ENCODE peak calls at places on chromosomes 4 and X, in seven cellular contexts. P is esophagus squamous epithelium, K is uterus, O is A549, H is IMR-90, M is heart left ventricle, B is right lobe of liver. R is an unnamed sample.

GRCh38 chrX:95885074-95885473 is 799.6 kb upstream of the DIAPH2 start:
- DNase-seq in O (no peak), K (no peak), B (peak), H (no peak), M (no peak), P (no peak), R (no peak)

GRCh38 chr4:82428969-82429727 is 1.1 kb downstream of the HNRNPDL start:
- DNase-seq in M (peak), P (peak), O (peak), B (peak), H (peak), K (peak), R (peak)

GRCh38 chr4:146222313-146222712 is 8.0 kb downstream of the REELD1 start:
- DNase-seq in K (no peak), O (no peak), P (no peak), H (peak), M (no peak), B (no peak), R (no peak)

GRCh38 chr4:73442275-73442674 is 6.3 kb downstream of the AFP start:
- DNase-seq in M (no peak), B (no peak), K (no peak), P (no peak), H (no peak), O (no peak), R (no peak)

GRCh38 chr4:143399113-143399949 is 62.7 kb downstream of the GAB1 start:
- DNase-seq in O (no peak), H (peak), P (no peak), B (no peak), M (no peak), K (no peak), R (no peak)

GRCh38 chrX:38999967-39000745 is 198.9 kb downstream of the MID1IP1 start:
- DNase-seq in O (no peak), B (no peak), P (no peak), M (no peak), K (no peak), H (peak), R (peak)

GRCh38 chr4:136818811-136819210 is 713.5 kb downstream of the PCDH18 start:
- DNase-seq in P (no peak), H (peak), K (no peak), B (no peak), O (no peak), M (no peak), R (no peak)

GRCh38 chr4:90234916-90235547 is 107.8 kb downstream of the CCSER1 start:
- DNase-seq in M (peak), H (no peak), O (no peak), B (no peak), P (no peak), K (no peak), R (no peak)

GRCh38 chr4:7939377-7940108 is at the start of gene AFAP1:
- DNase-seq in H (peak), M (peak), O (peak), K (peak), P (no peak), B (peak), R (peak)

GRCh38 chr4:41399191-41399590 is 138.8 kb upstream of the LIMCH1 start:
- DNase-seq in K (no peak), B (no peak), P (no peak), M (no peak), O (no peak), H (no peak), R (no peak)

GRCh38 chr4:101155859-101156430 is 191.4 kb downstream of the PPP3CA start:
- DNase-seq in M (no peak), B (no peak), P (no peak), K (no peak), H (no peak), O (no peak), R (no peak)

GRCh38 chr4:122798917-122799316 is 27.7 kb upstream of the FGF2 start:
- DNase-seq in P (no peak), B (no peak), M (no peak), K (no peak), H (no peak), O (no peak), R (no peak)
- H3K27ac ChIP-seq in P (no peak), B (no peak), M (peak), K (peak), H (peak), O (peak), R (no peak)

DNA sequence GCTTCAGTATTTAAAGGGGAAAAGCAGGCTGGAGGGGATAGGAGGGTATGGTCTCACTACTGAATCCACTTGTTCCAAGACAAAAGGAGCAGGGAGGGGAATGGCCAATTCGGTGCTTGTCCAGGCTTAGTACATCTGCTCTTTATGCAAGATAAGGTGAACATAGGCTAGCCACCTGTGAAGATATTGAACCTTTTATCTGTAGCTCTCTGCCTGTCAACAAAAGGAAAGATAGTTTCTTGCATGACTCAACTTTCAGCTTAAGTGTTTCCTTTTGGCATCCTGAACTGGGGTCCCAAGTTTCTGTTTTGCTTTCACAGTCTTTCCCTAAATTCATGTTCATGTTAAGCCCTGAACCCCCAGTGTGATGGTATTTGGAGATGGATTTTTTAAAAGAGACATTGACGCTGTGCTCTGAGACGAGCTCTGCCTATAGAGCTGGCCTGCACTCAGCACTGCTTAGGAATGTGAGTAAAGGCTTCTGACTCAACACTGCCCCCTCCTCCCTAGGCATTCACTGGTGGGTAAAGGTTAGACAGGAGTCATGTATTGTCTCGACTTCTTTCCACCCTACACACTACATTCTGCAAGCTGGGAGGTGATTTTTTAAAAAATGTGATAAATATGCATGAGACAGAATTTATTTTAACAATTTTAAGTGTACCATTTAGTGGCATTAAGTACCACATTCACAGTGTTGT is 28.2 kb downstream of the FAM149A start:
- DNase-seq in H (peak), P (no peak), K (no peak), B (no peak), M (no peak), O (peak), R (no peak)
- TF ChIP-seq CTCF in H (peak), P (no peak), K (no peak), B (no peak), M (peak), O (peak), R (no peak)

DNA sequence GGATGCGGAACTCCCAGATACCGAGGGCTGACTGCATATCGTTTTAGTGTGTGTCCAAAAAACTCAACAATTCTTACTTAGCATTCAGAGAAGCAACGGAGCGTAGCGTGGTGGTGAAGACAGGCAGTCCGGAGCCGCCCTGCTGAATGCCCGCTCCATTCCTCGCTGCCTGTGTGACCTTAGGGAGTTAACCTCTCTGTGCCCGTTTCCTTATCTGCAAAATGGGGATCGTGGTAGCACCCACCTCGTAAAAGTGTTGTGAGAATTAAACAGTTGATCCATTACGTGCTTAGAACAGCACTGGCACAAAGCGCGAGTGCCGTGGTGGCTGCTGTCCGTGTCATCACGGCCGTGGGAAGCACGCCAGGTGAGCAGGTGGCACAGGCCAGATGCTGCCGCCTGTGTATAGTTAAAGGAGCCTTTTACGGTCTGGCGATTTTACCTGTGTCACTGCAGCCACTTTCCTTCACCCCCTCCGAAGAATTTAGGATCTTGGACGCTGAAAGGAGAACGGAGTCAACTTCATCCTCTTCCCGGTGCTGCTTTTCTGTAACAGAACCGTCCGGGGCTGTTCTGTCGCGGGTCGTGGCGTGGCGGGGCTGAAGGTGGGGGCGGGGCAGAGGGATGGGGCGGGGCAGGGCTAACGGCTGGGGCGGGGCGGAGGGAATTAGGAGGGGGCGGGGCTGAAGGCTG is 884 bp downstream of the CCDC110 start:
- DNase-seq in K (peak), P (peak), O (peak), B (peak), H (peak), M (peak), R (peak)
- TF ChIP-seq POLR2A in K (peak), P (no peak), O (no peak), B (no peak), H (no peak), M (no peak), R (no peak)

GRCh38 chr4:5888222-5888701 is 4.6 kb downstream of the CRMP1 start:
- DNase-seq in M (no peak), B (no peak), P (no peak), H (no peak), O (no peak), K (no peak), R (no peak)

GRCh38 chr4:5887361-5888221 is 5.3 kb downstream of the CRMP1 start:
- DNase-seq in P (no peak), B (no peak), K (peak), M (no peak), H (no peak), O (no peak), R (no peak)

GRCh38 chr4:5885733-5886132 is 7.2 kb downstream of the CRMP1 start:
- DNase-seq in B (no peak), M (no peak), H (no peak), P (no peak), O (no peak), K (no peak), R (no peak)

GRCh38 chr4:5888706-5889696 is 3.9 kb downstream of the CRMP1 start:
- DNase-seq in H (no peak), B (no peak), K (no peak), M (no peak), P (no peak), O (no peak), R (no peak)

GRCh38 chr4:5887011-5887360 is 5.9 kb downstream of the CRMP1 start:
- DNase-seq in P (no peak), K (no peak), B (no peak), H (no peak), M (no peak), O (no peak), R (no peak)
- H3K27ac ChIP-seq in P (no peak), K (no peak), B (no peak), H (no peak), M (no peak), O (peak), R (no peak)

DNA sequence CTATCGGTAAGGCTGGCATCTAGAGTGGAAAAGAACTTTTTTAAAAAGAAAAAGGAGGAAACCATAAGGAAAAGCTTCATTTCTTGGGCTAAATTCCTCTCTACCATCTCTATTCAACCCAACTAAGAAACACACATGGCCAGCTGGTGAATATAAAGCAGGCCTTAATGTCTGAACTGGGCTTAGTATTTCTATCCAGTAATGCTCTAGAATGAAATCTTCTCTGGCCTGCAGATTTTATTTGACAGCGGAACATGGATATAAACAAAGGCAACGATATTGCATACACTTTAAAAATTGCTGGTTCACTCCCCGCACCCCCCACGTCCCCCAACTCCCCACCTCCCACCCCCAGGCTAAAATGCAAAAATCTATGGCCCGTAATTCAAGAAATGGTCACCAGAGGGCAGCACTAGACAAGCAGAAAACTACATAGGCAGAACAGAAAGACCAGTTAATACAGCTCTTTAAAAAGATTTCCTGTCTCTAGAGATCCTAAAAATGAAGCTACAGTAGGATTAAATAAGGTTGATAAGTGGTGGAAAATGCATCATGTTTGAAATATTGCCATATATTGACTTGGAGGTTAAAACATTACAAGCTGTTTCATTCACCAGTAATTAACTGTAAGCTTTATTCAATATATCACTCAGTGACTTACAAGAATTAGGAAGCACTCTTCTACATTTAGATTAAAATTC is 155.2 kb upstream of the GALNT7 start:
- DNase-seq in H (peak), B (no peak), M (no peak), K (peak), P (no peak), O (peak), R (no peak)
- TF ChIP-seq CTCF in H (peak), B (peak), M (peak), K (peak), P (peak), O (peak), R (peak)

DNA sequence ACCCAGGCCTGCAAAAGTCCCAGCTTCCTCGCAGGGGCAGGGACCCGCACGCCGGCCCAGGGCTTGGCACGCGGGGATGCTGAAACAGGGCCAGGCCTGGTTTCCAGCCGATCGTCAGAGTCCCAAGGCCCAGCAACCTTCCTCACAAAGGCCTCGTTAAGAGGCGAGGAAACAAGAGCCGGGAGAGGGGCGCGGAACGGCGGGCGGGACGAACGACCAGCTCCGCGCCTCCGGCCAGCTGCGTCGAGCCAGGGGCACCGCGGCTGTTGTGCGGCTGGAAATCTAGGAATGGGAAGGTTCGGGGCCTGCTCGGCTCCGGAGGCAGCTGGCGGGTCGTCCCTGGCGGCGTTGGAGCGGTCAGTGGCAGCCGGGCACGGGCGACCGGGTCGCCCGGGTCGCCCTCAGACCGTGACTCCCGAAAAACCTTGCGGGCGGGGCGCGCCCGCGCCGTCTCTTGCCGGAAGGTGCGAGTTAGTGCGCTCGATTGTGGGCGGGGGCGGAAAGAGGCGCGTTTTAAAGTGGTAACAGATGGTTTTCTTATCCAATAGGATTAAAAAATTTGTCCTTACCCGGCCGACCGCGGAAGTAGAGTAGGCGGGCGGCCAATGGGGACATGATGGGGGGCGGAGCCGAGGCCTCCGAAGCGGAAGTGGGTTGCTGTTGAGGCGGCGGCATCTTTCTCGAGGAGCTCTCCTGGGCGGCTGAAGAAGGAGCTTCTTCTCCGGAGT is at the start of gene RNF4:
- DNase-seq in M (peak), H (peak), K (peak), O (peak), P (peak), B (peak), R (peak)
- TF ChIP-seq POLR2A in M (no peak), H (peak), K (peak), O (peak), P (no peak), B (peak), R (peak)

DNA sequence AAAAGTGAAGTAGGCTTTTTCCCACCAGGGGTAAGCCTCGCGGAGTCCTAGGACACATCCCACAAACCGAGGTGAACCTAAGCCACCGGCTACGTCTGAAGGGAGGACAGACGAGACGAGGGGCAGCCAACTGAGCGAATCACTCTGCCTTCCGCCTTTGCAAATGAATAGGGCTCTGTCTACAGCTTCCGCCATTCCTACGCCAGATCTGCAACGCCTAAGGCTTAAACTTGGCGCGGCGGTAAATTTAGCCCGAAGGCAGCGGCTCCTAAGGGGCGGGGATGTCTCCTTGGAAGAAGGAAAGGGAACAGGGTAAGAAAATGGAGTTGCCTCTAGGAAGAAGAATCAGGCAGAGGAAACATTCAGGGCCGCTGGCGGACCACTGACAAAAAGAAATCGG is 90.6 kb downstream of the BCOR start:
- DNase-seq in M (no peak), K (no peak), O (no peak), P (no peak), B (no peak), H (no peak), R (no peak)
- H3K27ac ChIP-seq in M (no peak), K (peak), O (no peak), P (no peak), B (no peak), H (no peak), R (no peak)

GRCh38 chr4:141133146-141134006 is at the start of gene RNF150:
- DNase-seq in H (peak), B (peak), K (peak), O (peak), M (peak), P (peak), R (peak)
- TF ChIP-seq CTCF in H (peak), B (peak), K (peak), O (peak), M (peak), P (peak), R (peak)

GRCh38 chrX:150767475-150768131 is 74.4 kb downstream of the MTMR1 start:
- DNase-seq in P (no peak), B (no peak), M (no peak), H (peak), K (peak), O (no peak), R (peak)

GRCh38 chrX:150767045-150767395 is 73.8 kb downstream of the MTMR1 start:
- DNase-seq in H (no peak), M (peak), B (no peak), O (no peak), P (no peak), K (no peak), R (no peak)

GRCh38 chrX:150768580-150769190 is 75.5 kb downstream of the MTMR1 start:
- DNase-seq in O (no peak), H (no peak), K (no peak), M (no peak), P (no peak), B (no peak), R (no peak)

GRCh38 chrX:150769408-150769807 is 76.2 kb downstream of the MTMR1 start:
- DNase-seq in K (no peak), O (no peak), M (no peak), B (no peak), H (no peak), P (no peak), R (no peak)

GRCh38 chrX:150768132-150768485 is 74.9 kb downstream of the MTMR1 start:
- DNase-seq in K (no peak), B (no peak), M (no peak), P (no peak), H (no peak), O (no peak), R (no peak)
- TF ChIP-seq POLR2A in K (no peak), B (no peak), M (no peak), P (no peak), H (no peak), O (no peak), R (no peak)

R was measured in gastrocnemius medialis.